ENCODE peak calls at places on chromosomes 3 and 15, in five cellular contexts. T is endodermal cell, Y is ovary, V is fibroblast of lung, P is GM13976. G is an unnamed sample.

GRCh38 chr3:159165972-159166371 is 364.1 kb downstream of the MFSD1 start:
- DNase-seq in Y (no peak), V (no peak), P (no peak), T (no peak), G (no peak)

GRCh38 chr3:52091566-52092290 is 35.4 kb upstream of the DUSP7 start:
- DNase-seq in T (no peak), V (peak), P (no peak), Y (no peak), G (no peak)

GRCh38 chr3:124413393-124413792 is 316.9 kb upstream of the UMPS start:
- DNase-seq in P (no peak), T (no peak), V (no peak), Y (no peak), G (no peak)

GRCh38 chr3:98890960-98891910 is 10.3 kb downstream of the DCBLD2 start:
- DNase-seq in T (no peak), Y (no peak), V (peak), P (no peak), G (no peak)

GRCh38 chr3:160287666-160288065 is 62.4 kb downstream of the C3orf80 start:
- DNase-seq in P (no peak), Y (no peak), T (no peak), V (no peak), G (no peak)

GRCh38 chr3:129305592-129306091 is 27.0 kb downstream of the HMCES start:
- DNase-seq in Y (peak), V (peak), P (peak), T (peak), G (peak)

GRCh38 chr3:106168941-106169340 is 300.1 kb upstream of the CBLB start:
- DNase-seq in T (no peak), V (no peak), Y (no peak), P (no peak), G (no peak)

GRCh38 chr15:52185151-52185561 is 6.0 kb downstream of the GNB5 start:
- DNase-seq in P (no peak), V (no peak), Y (peak), T (no peak), G (no peak)

GRCh38 chr3:181730934-181731333 is 19.2 kb downstream of the SOX2 start:
- DNase-seq in Y (no peak), P (no peak), V (no peak), T (no peak), G (no peak)

GRCh38 chr3:88189361-88189810 is 39.6 kb downstream of the C3orf38 start:
- DNase-seq in P (peak), T (no peak), V (no peak), Y (no peak), G (peak)

GRCh38 chr3:149968216-149968615 is 2.5 kb downstream of the PFN2 start:
- DNase-seq in Y (no peak), V (peak), P (no peak), T (no peak), G (no peak)

GRCh38 chr3:135649361-135649760 is 316.2 kb upstream of the PPP2R3A start:
- DNase-seq in Y (no peak), P (no peak), T (no peak), V (no peak), G (no peak)

GRCh38 chr15:77574521-77575202 is 58.0 kb downstream of the LINGO1 start:
- DNase-seq in T (no peak), V (no peak), P (no peak), Y (no peak), G (no peak)

GRCh38 chr3:187286467-187287059 is 5.0 kb downstream of the MASP1 start:
- DNase-seq in P (no peak), Y (no peak), V (peak), T (peak), G (no peak)

GRCh38 chr15:72170691-72171090 is 26.9 kb downstream of the GRAMD2A start:
- DNase-seq in Y (no peak), V (no peak), T (no peak), P (no peak), G (no peak)

GRCh38 chr3:17740703-17741102 is 1.7 kb downstream of the TBC1D5 start:
- DNase-seq in T (no peak), Y (no peak), V (peak), P (no peak), G (no peak)

GRCh38 chr3:15512173-15512572 is 9.3 kb downstream of the COLQ start:
- DNase-seq in P (no peak), Y (peak), V (peak), T (no peak), G (no peak)

GRCh38 chr3:194941360-194941955 is 255.8 kb downstream of the FAM43A start:
- DNase-seq in V (no peak), Y (no peak), T (no peak), P (no peak), G (no peak)

GRCh38 chr15:58761010-58761388 is 10.1 kb upstream of the MINDY2 start:
- DNase-seq in T (no peak), V (no peak), P (no peak), Y (no peak), G (no peak)

GRCh38 chr3:173529062-173529711 is 131.6 kb downstream of the NLGN1 start:
- DNase-seq in V (peak), Y (no peak), T (peak), P (peak), G (peak)

GRCh38 chr15:92020765-92021164 is 167.3 kb downstream of the SLCO3A1 start:
- DNase-seq in Y (no peak), T (no peak), P (no peak), V (peak), G (no peak)

GRCh38 chr3:147655236-147655635 is 246.1 kb downstream of the ZIC1 start:
- DNase-seq in T (no peak), Y (no peak), V (peak), P (no peak), G (no peak)

GRCh38 chr3:195698325-195699147 is 22.2 kb upstream of the MUC20 start:
- DNase-seq in T (peak), V (no peak), Y (no peak), P (no peak), G (no peak)

GRCh38 chr15:58628206-58629057 is 121.1 kb downstream of the ADAM10 start:
- DNase-seq in P (peak), T (no peak), V (peak), Y (no peak), G (peak)

GRCh38 chr3:63968612-63969350 is 54.5 kb downstream of the PSMD6 start:
- DNase-seq in V (peak), T (no peak), Y (no peak), P (no peak), G (no peak)

GRCh38 chr15:67584157-67584556 is 41.7 kb downstream of the MAP2K5 start:
- DNase-seq in P (no peak), V (no peak), T (no peak), Y (no peak), G (no peak)

GRCh38 chr3:187773233-187773962 is 28.1 kb upstream of the BCL6 start:
- DNase-seq in T (no peak), Y (no peak), P (peak), V (no peak), G (peak)

GRCh38 chr3:100496711-100497261 is 4.4 kb downstream of the TMEM45A start:
- DNase-seq in P (no peak), V (peak), Y (no peak), T (no peak), G (peak)

GRCh38 chr15:39369768-39370167 is 211.1 kb upstream of the THBS1 start:
- DNase-seq in P (no peak), T (no peak), Y (no peak), V (no peak), G (no peak)

GRCh38 chr3:49411550-49411967 is 217 bp downstream of the RHOA start:
- DNase-seq in T (no peak), P (no peak), V (no peak), Y (peak), G (no peak)

GRCh38 chr15:39118510-39118909 is 462.4 kb upstream of the THBS1 start:
- DNase-seq in V (peak), P (no peak), Y (no peak), T (no peak), G (no peak)

GRCh38 chr3:51974963-51975856 is at the start of gene ABHD14A:
- DNase-seq in T (peak), V (peak), P (peak), Y (peak), G (peak)

GRCh38 chr3:190514163-190515153 is 573 bp downstream of the IL1RAP start:
- DNase-seq in Y (peak), P (peak), T (peak), V (peak), G (peak)

GRCh38 chr3:193780810-193781472 is 187.9 kb downstream of the OPA1 start:
- DNase-seq in Y (peak), T (peak), P (peak), V (peak), G (peak)

GRCh38 chr3:27576171-27576570 is 92.0 kb upstream of the SLC4A7 start:
- DNase-seq in T (no peak), Y (no peak), P (no peak), V (no peak), G (no peak)

GRCh38 chr3:55880357-55880756 is 393.3 kb upstream of the WNT5A start:
- DNase-seq in P (no peak), T (no peak), Y (no peak), V (no peak), G (no peak)

GRCh38 chr3:33889394-33890039 is 91.1 kb downstream of the PDCD6IP start:
- DNase-seq in T (no peak), Y (no peak), P (no peak), V (no peak), G (no peak)

GRCh38 chr3:20637729-20638128 is 451.7 kb upstream of the SGO1 start:
- DNase-seq in P (no peak), T (no peak), V (peak), Y (no peak), G (no peak)

GRCh38 chr3:59438492-59438891 is 388.7 kb upstream of the CFAP20DC start:
- DNase-seq in P (no peak), Y (no peak), V (no peak), T (no peak), G (no peak)

GRCh38 chr3:129827765-129828164 is 65.7 kb downstream of the TMCC1 start:
- DNase-seq in P (peak), Y (no peak), T (no peak), V (no peak), G (peak)

DNA sequence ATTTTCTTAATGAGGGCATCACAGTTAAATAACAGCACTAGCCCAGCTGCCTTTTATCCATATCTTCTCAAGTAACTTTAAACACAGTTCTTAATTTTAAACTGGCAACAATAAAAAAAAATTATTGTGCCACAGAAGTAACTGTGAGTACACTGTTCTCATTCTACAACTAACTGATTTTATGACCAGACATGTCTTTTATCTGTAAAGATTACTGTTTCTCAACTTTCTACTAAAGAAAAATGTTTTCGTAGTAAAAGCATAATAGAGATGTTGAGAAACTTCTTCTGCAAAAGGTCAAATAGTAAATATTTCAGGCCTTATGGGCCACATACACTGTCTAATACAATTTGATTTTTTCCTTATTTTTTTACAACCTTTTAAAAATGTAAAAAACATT is 32.0 kb downstream of the PLOD2 start:
- DNase-seq in V (no peak), P (no peak), T (no peak), Y (no peak), G (no peak)
- TF ChIP-seq CTCF in V (no peak), P (no peak), T (no peak), Y (no peak), G (no peak)

GRCh38 chr15:29668120-29668602 is 154.1 kb downstream of the TJP1 start:
- DNase-seq in Y (peak), P (no peak), T (peak), V (peak), G (no peak)
- TF ChIP-seq CTCF in Y (no peak), P (no peak), T (peak), V (peak), G (no peak)

DNA sequence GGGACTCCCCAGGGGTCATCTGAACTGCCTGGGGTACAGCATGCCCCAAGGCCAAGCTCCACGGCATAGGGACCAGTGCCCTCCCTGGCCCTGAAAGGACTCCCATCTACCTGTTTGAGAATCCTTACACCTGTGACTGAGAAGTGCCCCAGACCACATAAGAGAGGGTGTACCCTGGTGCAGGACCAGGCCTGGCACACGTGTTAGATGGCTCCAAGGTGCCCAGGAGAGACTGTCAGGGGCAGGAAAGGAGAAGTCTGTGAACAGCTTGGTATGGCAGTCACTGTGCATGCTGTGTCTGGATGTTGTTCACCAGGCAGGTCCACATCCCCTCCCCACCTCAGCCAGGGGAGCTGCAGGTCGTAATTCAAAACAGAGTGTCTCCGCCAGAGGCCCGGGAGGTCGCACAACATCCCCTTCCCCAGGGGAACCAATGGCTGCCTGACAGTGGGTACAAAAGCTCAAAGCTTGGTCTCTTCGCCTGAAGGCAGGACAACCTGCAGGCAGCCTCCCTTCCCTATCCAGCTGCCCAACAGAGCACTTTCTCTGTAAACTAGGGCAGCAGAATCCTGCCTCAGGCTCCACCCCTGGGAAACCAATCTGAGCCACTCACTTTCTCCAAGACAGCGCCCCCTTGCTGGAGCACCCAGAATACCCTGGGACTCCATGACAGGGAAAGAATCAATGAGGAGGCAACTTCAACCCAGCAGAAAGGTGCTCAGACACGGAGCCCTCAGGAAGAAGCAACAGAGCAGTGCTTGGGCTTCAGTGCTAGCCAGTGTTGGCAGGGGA is 3.9 kb downstream of the NUP210 start:
- DNase-seq in P (peak), V (no peak), T (peak), Y (no peak), G (no peak)
- TF ChIP-seq CTCF in P (no peak), V (no peak), T (peak), Y (no peak), G (peak)

GRCh38 chr3:53350652-53351051 is 3.3 kb upstream of the DCP1A start:
- DNase-seq in Y (no peak), P (peak), V (no peak), T (peak), G (no peak)
- TF ChIP-seq CTCF in Y (no peak), P (peak), V (peak), T (peak), G (peak)

GRCh38 chr3:50550079-50550736 is 17.3 kb downstream of the C3orf18 start:
- DNase-seq in P (peak), T (peak), V (no peak), Y (peak), G (peak)
- TF ChIP-seq CTCF in P (peak), T (peak), V (peak), Y (no peak), G (peak)

GRCh38 chr15:35298509-35298908 is 213.4 kb upstream of the NANOGP8 start:
- DNase-seq in T (no peak), V (no peak), Y (no peak), P (no peak), G (no peak)

GRCh38 chr15:35288580-35288979 is 203.5 kb upstream of the NANOGP8 start:
- DNase-seq in P (no peak), T (no peak), V (no peak), Y (no peak), G (no peak)

GRCh38 chr15:35289029-35289617 is 204.0 kb upstream of the NANOGP8 start:
- DNase-seq in P (peak), Y (no peak), V (peak), T (no peak), G (no peak)

GRCh38 chr15:35290301-35290721 is 205.2 kb upstream of the NANOGP8 start:
- DNase-seq in Y (no peak), P (no peak), V (no peak), T (no peak), G (no peak)

GRCh38 chr15:35293353-35294130 is 208.4 kb upstream of the NANOGP8 start:
- DNase-seq in T (peak), P (no peak), V (peak), Y (no peak), G (no peak)
- TF ChIP-seq CTCF in T (peak), P (no peak), V (peak), Y (no peak), G (no peak)

G was measured in GM13977.